ENCODE peak calls at places on chromosomes 5 and 9, in six cellular contexts. P, J, Q, L, M and H are unnamed samples.

GRCh38 chr9:38182321-38182720 is 113.3 kb upstream of the SHB start:
- DNase-seq in M (no peak), L (no peak), J (no peak), P (no peak), Q (no peak), H (no peak)

GRCh38 chr9:136396219-136396515 is 3.8 kb downstream of the SNAPC4 start:
- DNase-seq in J (no peak), L (no peak), Q (no peak), M (no peak), P (no peak), H (no peak)

GRCh38 chr5:153256-153655 is 38.0 kb upstream of the LRRC14B start:
- DNase-seq in L (no peak), Q (no peak), M (no peak), P (no peak), J (no peak), H (no peak)

GRCh38 chr9:124441291-124441690 is 9.0 kb upstream of the ADGRD2 start:
- DNase-seq in P (no peak), L (no peak), J (no peak), M (no peak), Q (no peak), H (no peak)

GRCh38 chr5:135249658-135250057 is 149.4 kb downstream of the MACROH2A1 start:
- DNase-seq in L (no peak), P (no peak), M (no peak), J (no peak), Q (no peak), H (peak; percentile 50)

GRCh38 chr5:180120221-180121101 is 48.9 kb upstream of the RNF130 start:
- DNase-seq in J (no peak), L (no peak), M (no peak), P (no peak), Q (peak; percentile 26), H (no peak)

GRCh38 chr9:113594484-113595299 is 131.2 kb downstream of the RGS3 start:
- DNase-seq in P (no peak), Q (peak; percentile 57), J (no peak), L (no peak), M (no peak), H (no peak)

GRCh38 chr9:98410185-98410697 is 154.8 kb upstream of the TBC1D2 start:
- DNase-seq in L (no peak), Q (no peak), P (no peak), M (peak; percentile 58), J (no peak), H (no peak)

GRCh38 chr9:108259917-108260675 is 595.7 kb downstream of the ACTL7B start:
- DNase-seq in J (no peak), M (no peak), Q (no peak), P (no peak), L (no peak), H (no peak)

GRCh38 chr9:90309809-90310522 is 332.7 kb downstream of the DIRAS2 start:
- DNase-seq in J (no peak), M (no peak), L (peak; percentile 82), P (no peak), Q (no peak), H (no peak)

GRCh38 chr5:151758430-151759241 is at the start of gene ATOX1:
- DNase-seq in M (peak; percentile 97), L (peak; percentile 87), J (peak; percentile 80), P (peak; percentile 89), Q (peak; percentile 97), H (peak; percentile 89)

GRCh38 chr5:133962131-133962530 is 6.3 kb downstream of the C5orf15 start:
- DNase-seq in Q (no peak), J (no peak), M (no peak), P (no peak), L (no peak), H (no peak)

GRCh38 chr9:81653240-81653639 is 36.1 kb downstream of the TLE1 start:
- DNase-seq in Q (no peak), P (no peak), J (no peak), L (no peak), M (no peak), H (no peak)

GRCh38 chr5:129904102-129904666 is at the start of gene CHSY3:
- DNase-seq in L (peak; percentile 79), P (peak; percentile 85), J (no peak), Q (peak; percentile 92), M (peak; percentile 96), H (peak; percentile 79)